ENCODE peak calls at places on chromosome 19, in four cellular contexts. K is left cardiac atrium; W is cardiac muscle cell; R is activated T-helper 9 cell treated with anti-CD3 and anti-CD28 coated beads, Interleukin-2, amount 50 U/mL, for 16 hours. G is an unnamed sample.
A peak's percentile ranks its signal among the peaks of the same experiment; 100 is the strongest.

GRCh38 chr19:49301165-49301865 is 23.7 kb downstream of the SLC6A16 start:
- DNase-seq in R (peak; percentile 70), W (peak; percentile 79), K (peak; percentile 80), G (peak; percentile 90)

GRCh38 chr19:39401549-39402416 is 4.9 kb upstream of the ZFP36 start:
- DNase-seq in W (no peak), K (peak; percentile 66), R (peak; percentile 70), G (peak; percentile 84)

GRCh38 chr19:51071006-51071405 is 6.1 kb upstream of the KLK13 start:
- DNase-seq in W (no peak), R (no peak), K (no peak), G (no peak)

GRCh38 chr19:389935-390289 is 19.0 kb downstream of the C2CD4C start:
- DNase-seq in W (no peak), K (no peak), R (no peak), G (no peak)

GRCh38 chr19:21430674-21431073 is 33.7 kb downstream of the ZNF493 start:
- DNase-seq in W (no peak), R (no peak), K (no peak), G (no peak)

GRCh38 chr19:18612772-18613588 is at the start of gene TMEM59L:
- DNase-seq in K (no peak), W (peak; percentile 41), R (peak; percentile 41), G (no peak)

GRCh38 chr19:4369888-4370260 is 26.5 kb downstream of the MPND start:
- DNase-seq in K (no peak), W (peak; percentile 55), R (peak; percentile 68), G (peak; percentile 64)

GRCh38 chr19:5338661-5339469 is 1.7 kb downstream of the PTPRS start:
- DNase-seq in W (peak; percentile 73), R (no peak), K (no peak), G (no peak)

GRCh38 chr19:10209305-10209704 is 14.6 kb upstream of the DNMT1 start:
- DNase-seq in R (no peak), K (no peak), W (no peak), G (no peak)

GRCh38 chr19:3451451-3451866 is 28.9 kb downstream of the SMIM24 start:
- DNase-seq in K (no peak), R (no peak), W (no peak), G (no peak)

GRCh38 chr19:6588508-6589345 is 2.2 kb downstream of the CD70 start:
- DNase-seq in R (no peak), K (no peak), W (no peak), G (no peak)

GRCh38 chr19:47232422-47233211 is 1.6 kb upstream of the BBC3 start:
- DNase-seq in W (no peak), R (no peak), K (no peak), G (no peak)

GRCh38 chr19:3586707-3587346 is 1.5 kb downstream of the GIPC3 start:
- DNase-seq in W (no peak), R (no peak), K (no peak), G (no peak)

GRCh38 chr19:42130254-42130573 is 2.0 kb downstream of the POU2F2 start:
- DNase-seq in R (no peak), K (no peak), W (no peak), G (no peak)

GRCh38 chr19:4474504-4475136 is 2.5 kb downstream of the HDGFL2 start:
- DNase-seq in R (no peak), W (peak; percentile 88), K (peak; percentile 35), G (no peak)

GRCh38 chr19:45154064-45154827 is 6.5 kb downstream of the NKPD1 start:
- DNase-seq in R (no peak), K (peak; percentile 78), W (no peak), G (no peak)

G was measured in stimulated activated effector memory CD8-positive, alpha-beta T cell treated with anti-CD3 and anti-CD28 coated beads, Interleukin-12 subunit alpha, Interleukin-12 subunit beta, amount 100 ng/mL, for 72 hours.